ENCODE peak calls at places on chromosomes 4 and X, in seven cellular contexts. W is adipocyte, L is HL-60, U is GOT3, N is heart right ventricle, P is activated gamma-delta T cell treated with Interleukin-2 at 50 U/mL for 16 hours, Q is head of caudate nucleus. F is an unnamed sample.
A peak's percentile ranks its signal among the peaks of the same experiment; 100 is the strongest.

GRCh38 chr4:168475745-168476144 is 4.5 kb downstream of the DDX60L start:
- DNase-seq in L (no peak), U (no peak), N (no peak), W (no peak), Q (no peak), P (no peak), F (no peak)

GRCh38 chrX:12421918-12422317 is 283.6 kb downstream of the FRMPD4 start:
- DNase-seq in W (no peak), P (no peak), L (no peak), N (no peak), U (no peak), Q (no peak), F (no peak)

GRCh38 chr4:2823671-2824328 is 19.8 kb upstream of the ADD1 start:
- DNase-seq in P (no peak), U (no peak), L (no peak), Q (no peak), N (peak; percentile 31), W (no peak), F (no peak)

GRCh38 chr4:145076473-145076855 is 21.5 kb downstream of the ANAPC10 start:
- DNase-seq in L (no peak), P (no peak), U (no peak), N (no peak), W (no peak), Q (no peak), F (no peak)

GRCh38 chrX:34813618-34814017 is 129.0 kb upstream of the FAM47B start:
- DNase-seq in W (peak; percentile 10), L (no peak), P (no peak), Q (no peak), N (no peak), U (no peak), F (no peak)

GRCh38 chr4:109275346-109275745 is 27.1 kb downstream of the COL25A1 start:
- DNase-seq in P (no peak), L (no peak), Q (no peak), W (no peak), U (no peak), N (no peak), F (no peak)

GRCh38 chr4:183096276-183096965 is 2.6 kb upstream of the WWC2 start:
- DNase-seq in N (no peak), P (no peak), L (no peak), Q (no peak), W (no peak), U (no peak), F (no peak)

GRCh38 chr4:98921292-98921691 is 7.6 kb downstream of the EIF4E start:
- DNase-seq in P (no peak), Q (no peak), N (no peak), U (no peak), L (no peak), W (no peak), F (no peak)

GRCh38 chr4:95432466-95432865 is 116.3 kb downstream of the UNC5C start:
- DNase-seq in W (no peak), Q (no peak), P (no peak), N (no peak), L (no peak), U (no peak), F (no peak)

GRCh38 chr4:54663181-54663580 is 5.4 kb downstream of the KIT start:
- DNase-seq in U (no peak), P (no peak), Q (no peak), W (no peak), L (no peak), N (no peak), F (no peak)

F was measured in breast epithelium.